ENCODE peak calls at places on chromosomes 5 and 9, in seven cellular contexts. M is fibroblast of pulmonary artery; E is CD8-positive, alpha-beta T cell; U is choroid plexus epithelial cell; B is keratinocyte; J is GM12865; X is spleen. A is an unnamed sample.
A peak's percentile ranks its signal among the peaks of the same experiment; 100 is the strongest.

GRCh38 chr5:65018763-65019162 is 250.0 kb downstream of the CWC27 start:
- DNase-seq in M (no peak), E (no peak), U (no peak), B (no peak), J (no peak), X (no peak), A (no peak)

GRCh38 chr5:113378081-113378480 is 56.7 kb downstream of the TSSK1B start:
- DNase-seq in M (no peak), E (no peak), U (peak; percentile 41), B (no peak), J (no peak), X (no peak), A (peak; percentile 40)

GRCh38 chr5:32504923-32505596 is 60.5 kb upstream of the ZFR start:
- DNase-seq in M (peak; percentile 93), E (no peak), U (peak; percentile 98), B (no peak), J (no peak), X (no peak), A (peak; percentile 98)

GRCh38 chr9:113631811-113632665 is 168.5 kb downstream of the RGS3 start:
- DNase-seq in M (no peak), E (no peak), U (no peak), B (no peak), J (no peak), X (peak; percentile 15), A (no peak)

GRCh38 chr9:38062498-38063362 is 6.3 kb downstream of the SHB start:
- DNase-seq in M (peak; percentile 62), E (no peak), U (peak; percentile 61), B (no peak), J (peak; percentile 48), X (peak; percentile 30), A (peak; percentile 70)

GRCh38 chr5:81078930-81079329 is 118.8 kb downstream of the RASGRF2 start:
- DNase-seq in M (no peak), E (no peak), U (no peak), B (no peak), J (no peak), X (no peak), A (no peak)

GRCh38 chr9:14133394-14133793 is 180.5 kb downstream of the NFIB start:
- DNase-seq in M (peak; percentile 28), E (no peak), U (no peak), B (no peak), J (no peak), X (no peak), A (peak; percentile 47)

GRCh38 chr5:178207183-178207916 is 3.0 kb downstream of the HNRNPAB start:
- DNase-seq in M (peak; percentile 83), E (no peak), U (peak; percentile 86), B (no peak), J (no peak), X (peak; percentile 65), A (peak; percentile 60)

GRCh38 chr9:125974705-125975104 is 227.5 kb downstream of the PBX3 start:
- DNase-seq in M (no peak), E (no peak), U (no peak), B (no peak), J (no peak), X (no peak), A (no peak)

GRCh38 chr5:10289353-10289752 is 18.3 kb downstream of the CMBL start:
- DNase-seq in M (no peak), E (no peak), U (no peak), B (no peak), J (no peak), X (no peak), A (peak; percentile 67)

GRCh38 chr9:86641970-86642369 is 287.8 kb upstream of the TUT7 start:
- DNase-seq in M (no peak), E (no peak), U (no peak), B (no peak), J (no peak), X (no peak), A (no peak)

GRCh38 chr5:50963647-50964584 is 297.5 kb downstream of the PARP8 start:
- DNase-seq in M (no peak), E (no peak), U (no peak), B (no peak), J (no peak), X (no peak), A (no peak)

GRCh38 chr9:112569186-112569585 is 82.6 kb downstream of the KIAA1958 start:
- DNase-seq in M (peak; percentile 68), E (no peak), U (peak; percentile 80), B (no peak), J (no peak), X (no peak), A (peak; percentile 80)

GRCh38 chr5:83721878-83722779 is 1.5 kb upstream of the HAPLN1 start:
- DNase-seq in M (peak; percentile 70), E (no peak), U (peak; percentile 79), B (no peak), J (peak; percentile 57), X (peak; percentile 72), A (peak; percentile 68)

GRCh38 chr5:103208460-103208859 is 50.1 kb upstream of the MACIR start:
- DNase-seq in M (peak; percentile 50), E (no peak), U (no peak), B (no peak), J (no peak), X (no peak), A (no peak)

GRCh38 chr9:78714591-78714990 is 417.7 kb downstream of the PSAT1 start:
- DNase-seq in M (no peak), E (no peak), U (no peak), B (no peak), J (no peak), X (no peak), A (no peak)

GRCh38 chr5:132012385-132013005 is 1.0 kb upstream of the ACSL6 start:
- DNase-seq in M (peak; percentile 82), E (no peak), U (peak; percentile 85), B (no peak), J (no peak), X (peak; percentile 69), A (peak; percentile 72)

GRCh38 chr5:67879619-67880357 is 335.8 kb upstream of the PIK3R1 start:
- DNase-seq in M (peak; percentile 58), E (no peak), U (peak; percentile 54), B (peak; percentile 35), J (no peak), X (no peak), A (peak; percentile 53)

GRCh38 chr5:180648658-180649296 is 623 bp downstream of the FLT4 start:
- DNase-seq in M (no peak), E (peak; percentile 44), U (no peak), B (no peak), J (no peak), X (no peak), A (no peak)

GRCh38 chr5:179241764-179242370 is 103.4 kb downstream of the ADAMTS2 start:
- DNase-seq in M (no peak), E (no peak), U (no peak), B (no peak), J (no peak), X (peak; percentile 24), A (no peak)

GRCh38 chr9:97503862-97504210 is 2.4 kb downstream of the TMOD1 start:
- DNase-seq in M (no peak), E (no peak), U (no peak), B (no peak), J (no peak), X (no peak), A (no peak)

GRCh38 chr5:142597546-142598337 is 88.1 kb downstream of the FGF1 start:
- DNase-seq in M (peak; percentile 80), E (no peak), U (peak; percentile 80), B (peak; percentile 85), J (no peak), X (no peak), A (peak; percentile 80)

GRCh38 chr9:80285325-80285724 is 713.6 kb downstream of the TLE4 start:
- DNase-seq in M (peak; percentile 3), E (no peak), U (peak; percentile 71), B (no peak), J (no peak), X (no peak), A (no peak)

DNA sequence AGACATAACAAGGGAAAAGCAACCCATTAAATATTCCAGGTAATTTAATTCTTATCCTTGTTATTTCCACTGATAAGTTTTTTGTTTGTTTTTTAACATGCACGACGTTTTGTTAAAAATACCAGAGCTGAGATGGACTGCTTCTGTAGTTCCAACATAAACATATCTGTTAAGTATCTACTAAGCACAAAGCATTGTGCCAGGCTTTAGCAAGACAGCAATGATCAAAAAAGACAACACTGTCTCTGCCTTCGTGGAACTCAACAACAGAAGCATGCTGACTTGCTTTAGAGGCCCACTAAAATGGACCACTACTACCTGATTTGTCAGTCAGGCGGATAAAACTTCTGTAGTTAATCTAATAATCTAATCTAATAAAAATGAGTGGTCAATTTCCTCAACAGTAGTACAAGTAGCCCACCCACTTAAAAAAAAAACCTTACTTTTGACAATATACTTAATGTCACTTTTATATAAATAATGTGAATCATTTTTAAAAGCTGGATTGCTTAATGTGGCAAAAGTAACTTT is 3.1 kb downstream of the RAB14 start:
- DNase-seq in M (no peak), E (no peak), U (no peak), B (no peak), J (no peak), X (no peak), A (no peak)
- H3K4me3 ChIP-seq in M (peak overlapping the region; percentile 70), E (no peak overlapping the region), U (no peak overlapping the region), B (peak overlapping the region; percentile 91), J (peak overlapping the region; percentile 71), X (no peak overlapping the region), A (peak overlapping the region; percentile 4)

GRCh38 chr5:38265546-38266179 is 7.3 kb downstream of the EGFLAM start:
- DNase-seq in M (peak; percentile 65), E (peak; percentile 46), U (peak; percentile 71), B (no peak), J (peak; percentile 58), X (no peak), A (peak; percentile 61)
- TF ChIP-seq CTCF in M (peak; percentile 71), E (peak; percentile 50), U (peak; percentile 80), B (peak; percentile 75), J (peak; percentile 70), X (peak; percentile 29), A (peak; percentile 67)

DNA sequence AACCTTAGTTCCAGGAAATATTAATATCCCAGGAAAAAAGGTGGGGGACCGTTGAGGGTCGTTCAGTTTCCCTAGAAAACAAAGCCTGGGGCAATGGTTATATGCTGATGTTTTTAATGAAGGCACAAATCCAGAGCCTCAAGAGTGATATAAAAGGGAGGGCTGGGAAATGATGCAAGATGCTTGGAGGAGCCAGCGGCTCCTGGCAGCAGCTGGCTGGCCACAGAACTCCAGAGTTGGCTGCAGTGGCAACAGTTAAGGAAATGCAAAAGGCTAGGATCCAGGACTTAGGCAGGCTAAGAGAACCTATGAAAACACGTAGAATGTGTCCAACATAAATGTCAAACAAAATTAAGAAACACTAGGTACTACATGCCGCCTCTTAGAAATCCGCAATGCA is 31.0 kb upstream of the B4GALT1 start:
- DNase-seq in M (peak; percentile 80), E (no peak), U (no peak), B (no peak), J (no peak), X (no peak), A (peak; percentile 96)
- H3K4me3 ChIP-seq in M (no peak overlapping the region), E (no peak overlapping the region), U (no peak overlapping the region), B (no peak overlapping the region), J (no peak overlapping the region), X (no peak overlapping the region), A (no peak overlapping the region)

DNA sequence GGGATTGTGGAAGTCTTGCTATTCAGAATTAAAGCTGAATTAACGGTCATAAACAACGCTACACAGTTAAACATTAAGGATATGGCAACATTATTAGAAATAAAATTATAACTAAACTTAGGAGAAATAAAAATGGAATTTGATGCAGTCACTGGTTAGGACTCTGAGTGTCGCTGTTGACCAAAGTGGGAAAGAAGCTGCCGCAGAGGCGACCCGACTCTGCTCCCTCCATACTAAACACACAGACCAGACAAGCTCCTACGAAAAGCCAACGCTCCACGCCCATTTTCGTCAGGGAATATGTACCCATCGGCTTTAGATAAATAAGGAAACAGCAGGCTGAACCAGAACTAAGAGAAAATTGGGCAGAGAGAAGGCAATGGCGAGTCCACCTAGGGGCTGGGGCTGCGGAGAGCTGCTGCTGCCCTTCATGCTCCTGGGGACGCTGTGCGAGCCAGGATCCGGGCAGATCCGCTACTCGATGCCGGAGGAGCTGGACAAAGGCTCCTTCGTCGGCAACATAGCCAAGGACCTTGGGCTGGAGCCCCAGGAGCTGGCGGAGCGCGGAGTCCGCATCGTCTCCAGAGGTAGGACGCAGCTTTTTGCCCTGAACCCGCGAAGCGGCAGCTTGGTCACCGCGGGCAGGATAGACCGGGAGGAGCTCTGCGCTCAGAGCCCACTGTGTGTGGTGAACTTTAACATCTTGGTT is at the start of gene PCDHGA5:
- DNase-seq in M (peak; percentile 54), E (no peak), U (no peak), B (no peak), J (no peak), X (no peak), A (peak; percentile 49)
- TF ChIP-seq CTCF in M (peak; percentile 24), E (no peak), U (peak; percentile 4), B (no peak), J (no peak), X (no peak), A (no peak)